ENCODE peak calls at places on chromosomes 11 and 22, in four cellular contexts. T is GM12878, O is HepG2, G is K562. J is an unnamed sample.

GRCh38 chr22:44752285-44753188 is at the start of gene ARHGAP8:
- DNase-seq in T (no peak), G (peak), O (no peak), J (no peak)

GRCh38 chr11:119350302-119350701 is 3.8 kb upstream of the MFRP start:
- DNase-seq in G (no peak), T (no peak), O (no peak), J (no peak)

GRCh38 chr11:11472096-11472495 is 119.0 kb upstream of the CSNK2A3 start:
- DNase-seq in O (no peak), T (no peak), G (no peak), J (no peak)

GRCh38 chr11:116110802-116111201 is 606.6 kb upstream of the CADM1 start:
- DNase-seq in G (no peak), T (no peak), O (no peak), J (no peak)

GRCh38 chr11:110362916-110363574 is 66.6 kb upstream of the RDX start:
- DNase-seq in G (no peak), T (no peak), O (peak), J (peak)

GRCh38 chr11:69874984-69875673 is 55.9 kb upstream of the FGF3 start:
- DNase-seq in O (no peak), T (no peak), G (no peak), J (no peak)

GRCh38 chr22:43515902-43516301 is 104.1 kb downstream of the MPPED1 start:
- DNase-seq in O (no peak), T (no peak), G (peak), J (no peak)

GRCh38 chr11:11779975-11780374 is 61.8 kb upstream of the USP47 start:
- DNase-seq in O (no peak), G (no peak), T (no peak), J (no peak)

GRCh38 chr11:45777127-45777969 is 27.6 kb upstream of the SLC35C1 start:
- DNase-seq in T (no peak), O (no peak), G (no peak), J (no peak)

GRCh38 chr11:114061053-114062049 is 1.8 kb downstream of the ZBTB16 start:
- DNase-seq in G (no peak), T (no peak), O (no peak), J (no peak)

GRCh38 chr11:133663135-133663534 is 130.8 kb upstream of the OPCML start:
- DNase-seq in O (no peak), T (no peak), G (no peak), J (no peak)

GRCh38 chr11:34522188-34522587 is 8.6 kb upstream of the ELF5 start:
- DNase-seq in O (no peak), T (no peak), G (no peak), J (no peak)

GRCh38 chr11:129331217-129331616 is 44.4 kb upstream of the BARX2 start:
- DNase-seq in O (peak), G (no peak), T (no peak), J (peak)
- TF ChIP-seq HDAC2 in O (no peak), G (no peak), T (no peak), J (no peak)

GRCh38 chr11:118098996-118099837 is 12.5 kb upstream of the SMIM35 start:
- DNase-seq in G (no peak), O (no peak), T (no peak), J (no peak)

GRCh38 chr11:118095493-118095892 is 8.7 kb upstream of the SMIM35 start:
- DNase-seq in O (no peak), G (no peak), T (no peak), J (no peak)

GRCh38 chr11:118099838-118100570 is 13.2 kb upstream of the SMIM35 start:
- DNase-seq in O (no peak), G (no peak), T (no peak), J (no peak)

GRCh38 chr11:118092907-118093571 is 6.3 kb upstream of the SMIM35 start:
- DNase-seq in T (no peak), G (peak), O (peak), J (no peak)

GRCh38 chr11:118095967-118096367 is 9.2 kb upstream of the SMIM35 start:
- DNase-seq in O (peak), G (no peak), T (no peak), J (no peak)
- TF ChIP-seq BHLHE40 in O (no peak), G (no peak), T (no peak), J (no peak)

GRCh38 chr11:94897330-94897768 is 76.0 kb downstream of the CWC15 start:
- DNase-seq in O (peak), T (no peak), G (peak), J (peak)

GRCh38 chr11:94895451-94895850 is 77.9 kb downstream of the CWC15 start:
- DNase-seq in G (no peak), O (no peak), T (no peak), J (no peak)

GRCh38 chr11:94895971-94896370 is 77.4 kb downstream of the CWC15 start:
- DNase-seq in T (no peak), G (no peak), O (no peak), J (no peak)
- TF ChIP-seq HDAC2 in T (no peak), G (no peak), O (no peak), J (no peak)

DNA sequence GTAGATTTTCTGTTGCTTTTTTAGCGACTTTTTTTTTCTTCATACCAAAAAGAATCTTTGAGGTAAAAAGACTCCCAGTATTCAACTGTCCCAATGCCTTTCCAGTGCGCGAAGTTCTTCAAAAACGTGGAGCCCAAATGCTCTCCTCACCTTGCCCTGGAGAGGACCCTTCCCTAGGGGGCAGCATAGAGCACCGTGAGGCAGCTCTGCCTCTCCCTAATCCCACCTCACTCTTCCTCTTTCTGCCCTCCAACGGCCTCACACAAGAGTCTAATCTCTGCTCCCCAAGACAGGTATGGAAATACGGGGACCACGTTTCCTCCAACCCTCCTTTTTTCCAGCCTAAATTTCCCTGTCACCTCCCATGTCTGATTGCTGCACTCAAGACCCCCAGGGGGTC is 117.5 kb upstream of the ALX4 start:
- DNase-seq in G (peak), O (no peak), T (no peak), J (no peak)
- TF ChIP-seq BHLHE40 in G (no peak), O (no peak), T (no peak), J (no peak)

J was measured in A549.